ENCODE peak calls at places on chromosomes 11 and 22, in seven cellular contexts. One of them, this sample, is unnamed.

GRCh38 chr11:44256673-44257291 is 53.2 kb downstream of the ALX4 start:
- DNase-seq in RWPE1: no peak
- DNase-seq in endothelial cell: no peak
- DNase-seq in right lobe of liver: peak
- DNase-seq in CD14-positive monocyte: no peak
- DNase-seq in B cell: no peak
- DNase-seq in breast epithelium: no peak
- DNase-seq in this sample: no peak

GRCh38 chr22:27775698-27776409 is 25.7 kb downstream of the MN1 start:
- DNase-seq in CD14-positive monocyte: no peak
- DNase-seq in breast epithelium: no peak
- DNase-seq in B cell: no peak
- DNase-seq in RWPE1: no peak
- DNase-seq in right lobe of liver: no peak
- DNase-seq in endothelial cell: no peak
- DNase-seq in this sample: no peak

GRCh38 chr11:22927793-22928192 is 67.5 kb upstream of the CCDC179 start:
- DNase-seq in right lobe of liver: no peak
- DNase-seq in breast epithelium: no peak
- DNase-seq in endothelial cell: no peak
- DNase-seq in B cell: no peak
- DNase-seq in RWPE1: no peak
- DNase-seq in CD14-positive monocyte: no peak
- DNase-seq in this sample: no peak

GRCh38 chr11:128497057-128497957 is 90.1 kb downstream of the ETS1 start:
- DNase-seq in B cell: no peak
- DNase-seq in right lobe of liver: no peak
- DNase-seq in CD14-positive monocyte: no peak
- DNase-seq in RWPE1: peak
- DNase-seq in endothelial cell: no peak
- DNase-seq in breast epithelium: no peak
- DNase-seq in this sample: no peak

GRCh38 chr11:122214567-122214966 is 98.6 kb upstream of the BLID start:
- DNase-seq in B cell: no peak
- DNase-seq in right lobe of liver: no peak
- DNase-seq in RWPE1: no peak
- DNase-seq in endothelial cell: no peak
- DNase-seq in CD14-positive monocyte: no peak
- DNase-seq in breast epithelium: no peak
- DNase-seq in this sample: no peak

GRCh38 chr22:26215766-26216165 is 46.5 kb downstream of the SEZ6L start:
- DNase-seq in B cell: no peak
- DNase-seq in breast epithelium: no peak
- DNase-seq in right lobe of liver: no peak
- DNase-seq in endothelial cell: no peak
- DNase-seq in RWPE1: no peak
- DNase-seq in CD14-positive monocyte: no peak
- DNase-seq in this sample: no peak

GRCh38 chr22:26550498-26551033 is 38.3 kb upstream of the TFIP11 start:
- DNase-seq in CD14-positive monocyte: no peak
- DNase-seq in RWPE1: no peak
- DNase-seq in B cell: no peak
- DNase-seq in right lobe of liver: peak
- DNase-seq in breast epithelium: no peak
- DNase-seq in endothelial cell: no peak
- DNase-seq in this sample: no peak

GRCh38 chr11:122348658-122349451 is 232.8 kb upstream of the BLID start:
- DNase-seq in CD14-positive monocyte: no peak
- DNase-seq in B cell: no peak
- DNase-seq in right lobe of liver: no peak
- DNase-seq in RWPE1: no peak
- DNase-seq in endothelial cell: no peak
- DNase-seq in breast epithelium: no peak
- DNase-seq in this sample: no peak

GRCh38 chr22:33851985-33852384 is 68.3 kb downstream of the LARGE1 start:
- DNase-seq in RWPE1: no peak
- DNase-seq in CD14-positive monocyte: no peak
- DNase-seq in breast epithelium: no peak
- DNase-seq in B cell: no peak
- DNase-seq in endothelial cell: no peak
- DNase-seq in right lobe of liver: no peak
- DNase-seq in this sample: no peak

GRCh38 chr11:313787-314547 is at the start of gene IFITM1:
- DNase-seq in B cell: peak
- DNase-seq in CD14-positive monocyte: no peak
- DNase-seq in right lobe of liver: peak
- DNase-seq in breast epithelium: no peak
- DNase-seq in endothelial cell: no peak
- DNase-seq in RWPE1: peak
- DNase-seq in this sample: no peak

GRCh38 chr11:124085583-124085982 is 29.7 kb upstream of the VWA5A start:
- DNase-seq in right lobe of liver: no peak
- DNase-seq in breast epithelium: no peak
- DNase-seq in endothelial cell: no peak
- DNase-seq in B cell: no peak
- DNase-seq in RWPE1: peak
- DNase-seq in CD14-positive monocyte: no peak
- DNase-seq in this sample: no peak

GRCh38 chr22:46794067-46794466 is 31.6 kb downstream of the TBC1D22A start:
- DNase-seq in RWPE1: no peak
- DNase-seq in right lobe of liver: no peak
- DNase-seq in breast epithelium: peak
- DNase-seq in CD14-positive monocyte: no peak
- DNase-seq in endothelial cell: no peak
- DNase-seq in B cell: no peak
- DNase-seq in this sample: peak

GRCh38 chr11:113260096-113260425 is 54.3 kb upstream of the TTC12 start:
- DNase-seq in right lobe of liver: no peak
- DNase-seq in endothelial cell: no peak
- DNase-seq in breast epithelium: no peak
- DNase-seq in CD14-positive monocyte: no peak
- DNase-seq in B cell: no peak
- DNase-seq in RWPE1: no peak
- DNase-seq in this sample: no peak

GRCh38 chr11:132728026-132728425 is 804.3 kb downstream of the OPCML start:
- DNase-seq in RWPE1: no peak
- DNase-seq in breast epithelium: no peak
- DNase-seq in B cell: no peak
- DNase-seq in endothelial cell: no peak
- DNase-seq in CD14-positive monocyte: no peak
- DNase-seq in right lobe of liver: no peak
- DNase-seq in this sample: no peak

DNA sequence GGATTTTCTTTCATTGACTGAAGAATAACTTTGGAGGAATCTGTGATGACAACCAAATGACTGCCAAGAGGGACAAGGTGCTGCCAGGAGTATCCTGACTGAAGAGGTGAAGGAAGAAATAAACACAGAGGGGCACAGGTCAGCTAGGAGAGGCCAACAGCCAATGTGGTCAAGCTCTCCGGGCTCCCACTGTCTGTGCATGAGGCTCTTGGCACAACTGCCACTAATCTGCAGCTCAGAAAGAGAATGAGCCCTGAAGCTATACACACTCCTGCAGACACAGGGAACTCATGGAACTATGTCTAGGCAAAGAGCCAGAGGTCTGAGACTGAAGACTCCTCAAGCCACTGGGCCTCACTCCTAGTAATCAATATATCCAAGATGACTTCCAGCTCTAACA is 6.9 kb downstream of the THRSP start:
- DNase-seq in RWPE1: no peak
- DNase-seq in breast epithelium: no peak
- DNase-seq in endothelial cell: no peak
- DNase-seq in B cell: no peak
- DNase-seq in right lobe of liver: no peak
- DNase-seq in CD14-positive monocyte: no peak
- DNase-seq in this sample: no peak
- TF ChIP-seq CTCF in RWPE1: no peak
- TF ChIP-seq CTCF in breast epithelium: no peak
- TF ChIP-seq CTCF in endothelial cell: no peak
- TF ChIP-seq CTCF in B cell: no peak
- TF ChIP-seq CTCF in right lobe of liver: no peak
- TF ChIP-seq CTCF in CD14-positive monocyte: no peak
- TF ChIP-seq CTCF in this sample: no peak

GRCh38 chr22:41905411-41906202 is 9.3 kb downstream of the SHISA8 start:
- DNase-seq in RWPE1: no peak
- DNase-seq in B cell: no peak
- DNase-seq in breast epithelium: no peak
- DNase-seq in endothelial cell: no peak
- DNase-seq in CD14-positive monocyte: no peak
- DNase-seq in right lobe of liver: no peak
- DNase-seq in this sample: no peak
- TF ChIP-seq CTCF in RWPE1: no peak
- TF ChIP-seq CTCF in B cell: no peak
- TF ChIP-seq CTCF in breast epithelium: no peak
- TF ChIP-seq CTCF in endothelial cell: no peak
- TF ChIP-seq CTCF in CD14-positive monocyte: no peak
- TF ChIP-seq CTCF in right lobe of liver: no peak
- TF ChIP-seq CTCF in this sample: no peak

GRCh38 chr22:42564699-42565098 is 10.9 kb downstream of the SERHL2 start:
- DNase-seq in RWPE1: no peak
- DNase-seq in breast epithelium: no peak
- DNase-seq in CD14-positive monocyte: no peak
- DNase-seq in B cell: no peak
- DNase-seq in endothelial cell: no peak
- DNase-seq in right lobe of liver: no peak
- DNase-seq in this sample: no peak

GRCh38 chr22:42562282-42562681 is 8.5 kb downstream of the SERHL2 start:
- DNase-seq in RWPE1: no peak
- DNase-seq in breast epithelium: no peak
- DNase-seq in B cell: peak
- DNase-seq in CD14-positive monocyte: no peak
- DNase-seq in endothelial cell: no peak
- DNase-seq in right lobe of liver: no peak
- DNase-seq in this sample: no peak

GRCh38 chr22:42560781-42561180 is 7.0 kb downstream of the SERHL2 start:
- DNase-seq in breast epithelium: no peak
- DNase-seq in endothelial cell: peak
- DNase-seq in B cell: peak
- DNase-seq in CD14-positive monocyte: no peak
- DNase-seq in right lobe of liver: no peak
- DNase-seq in RWPE1: no peak
- DNase-seq in this sample: no peak

GRCh38 chr22:42561856-42562255 is 8.1 kb downstream of the SERHL2 start:
- DNase-seq in RWPE1: no peak
- DNase-seq in breast epithelium: no peak
- DNase-seq in endothelial cell: no peak
- DNase-seq in right lobe of liver: no peak
- DNase-seq in CD14-positive monocyte: no peak
- DNase-seq in B cell: peak
- DNase-seq in this sample: no peak

DNA sequence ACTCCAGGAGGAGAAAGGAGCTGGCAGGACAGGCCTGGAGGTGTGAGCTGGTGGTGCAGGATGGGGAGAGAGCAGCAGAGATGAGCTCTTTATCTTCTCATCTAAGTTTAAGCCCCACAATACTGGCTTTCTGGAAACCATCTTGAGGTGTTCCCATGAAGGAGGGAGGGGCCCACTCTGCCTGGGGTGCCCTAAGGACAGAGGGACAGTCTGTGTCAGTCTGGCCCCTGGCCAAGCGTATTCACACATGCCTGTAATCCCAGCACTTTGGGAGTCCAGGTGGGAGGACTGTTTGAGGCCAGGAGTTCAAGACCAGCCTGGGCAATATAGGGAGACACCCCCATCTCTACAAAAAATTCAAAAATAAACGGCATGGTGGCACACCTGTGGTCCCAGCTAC is 8.9 kb downstream of the SERHL2 start:
- DNase-seq in RWPE1: no peak
- DNase-seq in B cell: no peak
- DNase-seq in endothelial cell: no peak
- DNase-seq in right lobe of liver: no peak
- DNase-seq in CD14-positive monocyte: no peak
- DNase-seq in breast epithelium: no peak
- DNase-seq in this sample: no peak
- TF ChIP-seq CTCF in RWPE1: no peak
- TF ChIP-seq CTCF in B cell: no peak
- TF ChIP-seq CTCF in endothelial cell: no peak
- TF ChIP-seq CTCF in right lobe of liver: no peak
- TF ChIP-seq CTCF in CD14-positive monocyte: no peak
- TF ChIP-seq CTCF in breast epithelium: no peak
- TF ChIP-seq CTCF in this sample: no peak

GRCh38 chr22:50548046-50548912 is 2.6 kb downstream of the KLHDC7B start:
- DNase-seq in breast epithelium: no peak
- DNase-seq in RWPE1: no peak
- DNase-seq in CD14-positive monocyte: no peak
- DNase-seq in right lobe of liver: peak
- DNase-seq in endothelial cell: no peak
- DNase-seq in B cell: peak
- DNase-seq in this sample: no peak
- TF ChIP-seq CTCF in breast epithelium: no peak
- TF ChIP-seq CTCF in RWPE1: no peak
- TF ChIP-seq CTCF in CD14-positive monocyte: peak
- TF ChIP-seq CTCF in right lobe of liver: no peak
- TF ChIP-seq CTCF in endothelial cell: no peak
- TF ChIP-seq CTCF in B cell: no peak
- TF ChIP-seq CTCF in this sample: no peak

GRCh38 chr11:40280161-40281054 is 1179.0 kb downstream of the LRRC4C start:
- DNase-seq in endothelial cell: no peak
- DNase-seq in CD14-positive monocyte: no peak
- DNase-seq in breast epithelium: no peak
- DNase-seq in B cell: no peak
- DNase-seq in right lobe of liver: no peak
- DNase-seq in RWPE1: no peak
- DNase-seq in this sample: no peak
- TF ChIP-seq CTCF in endothelial cell: no peak
- TF ChIP-seq CTCF in CD14-positive monocyte: no peak
- TF ChIP-seq CTCF in breast epithelium: no peak
- TF ChIP-seq CTCF in B cell: no peak
- TF ChIP-seq CTCF in right lobe of liver: no peak
- TF ChIP-seq CTCF in RWPE1: no peak
- TF ChIP-seq CTCF in this sample: no peak

GRCh38 chr22:32044477-32044876 is 1.4 kb downstream of the SLC5A1 start:
- DNase-seq in right lobe of liver: no peak
- DNase-seq in breast epithelium: no peak
- DNase-seq in endothelial cell: no peak
- DNase-seq in CD14-positive monocyte: no peak
- DNase-seq in RWPE1: no peak
- DNase-seq in B cell: no peak
- DNase-seq in this sample: no peak
- TF ChIP-seq CTCF in right lobe of liver: no peak
- TF ChIP-seq CTCF in breast epithelium: no peak
- TF ChIP-seq CTCF in endothelial cell: no peak
- TF ChIP-seq CTCF in CD14-positive monocyte: no peak
- TF ChIP-seq CTCF in RWPE1: no peak
- TF ChIP-seq CTCF in B cell: no peak
- TF ChIP-seq CTCF in this sample: no peak

GRCh38 chr11:33630936-33631748 is 69.5 kb downstream of the C11orf91 start:
- DNase-seq in B cell: no peak
- DNase-seq in right lobe of liver: no peak
- DNase-seq in breast epithelium: no peak
- DNase-seq in CD14-positive monocyte: no peak
- DNase-seq in RWPE1: no peak
- DNase-seq in endothelial cell: no peak
- DNase-seq in this sample: no peak
- TF ChIP-seq CTCF in B cell: no peak
- TF ChIP-seq CTCF in right lobe of liver: no peak
- TF ChIP-seq CTCF in breast epithelium: no peak
- TF ChIP-seq CTCF in CD14-positive monocyte: no peak
- TF ChIP-seq CTCF in RWPE1: no peak
- TF ChIP-seq CTCF in endothelial cell: no peak
- TF ChIP-seq CTCF in this sample: no peak